ENCODE peak calls at places on chromosome X, in eight cellular contexts. R, M, J, P, I, L, Y and H are unnamed samples.
A peak's percentile ranks its signal among the peaks of the same experiment; 100 is the strongest.

GRCh38 chrX:83845397-83845796 is 15.5 kb upstream of the CYLC1 start:
- DNase-seq in R (no peak), M (no peak), J (no peak), P (no peak), I (no peak), L (peak; percentile 22), Y (no peak), H (no peak)

GRCh38 chrX:117995378-117995777 is 121.2 kb downstream of the KLHL13 start:
- DNase-seq in R (no peak), M (no peak), J (no peak), P (no peak), I (no peak), L (no peak), Y (no peak), H (no peak)

GRCh38 chrX:50893466-50893865 is 17.1 kb upstream of the BMP15 start:
- DNase-seq in R (no peak), M (no peak), J (no peak), P (no peak), I (no peak), L (no peak), Y (no peak), H (no peak)

GRCh38 chrX:11756354-11757318 is 1.4 kb upstream of the MSL3 start:
- DNase-seq in R (no peak), M (no peak), J (no peak), P (no peak), I (no peak), L (no peak), Y (no peak), H (peak; percentile 4)

GRCh38 chrX:100895365-100896075 is 21.4 kb upstream of the NOX1 start:
- DNase-seq in R (no peak), M (no peak), J (peak; percentile 24), P (no peak), I (no peak), L (peak; percentile 44), Y (no peak), H (peak; percentile 19)

GRCh38 chrX:150476183-150476699 is 92.2 kb upstream of the MTM1 start:
- DNase-seq in R (no peak), M (no peak), J (no peak), P (no peak), I (no peak), L (peak; percentile 62), Y (no peak), H (no peak)

GRCh38 chrX:143058096-143058495 is 32.4 kb downstream of the SPANXN4 start:
- DNase-seq in R (no peak), M (no peak), J (no peak), P (no peak), I (no peak), L (no peak), Y (no peak), H (no peak)

GRCh38 chrX:129631850-129632249 is 22.9 kb downstream of the APLN start:
- DNase-seq in R (no peak), M (no peak), J (no peak), P (no peak), I (no peak), L (no peak), Y (no peak), H (peak; percentile 14)

GRCh38 chrX:139889760-139890159 is 43.1 kb downstream of the ATP11C start:
- DNase-seq in R (no peak), M (no peak), J (no peak), P (no peak), I (no peak), L (peak; percentile 31), Y (no peak), H (no peak)

GRCh38 chrX:127726227-127726626 is 326.0 kb downstream of the ACTRT1 start:
- DNase-seq in R (no peak), M (no peak), J (no peak), P (no peak), I (no peak), L (no peak), Y (no peak), H (no peak)

GRCh38 chrX:136497556-136498048 is at the start of gene HTATSF1:
- DNase-seq in R (no peak), M (no peak), J (no peak), P (no peak), I (no peak), L (no peak), Y (no peak), H (no peak)

GRCh38 chrX:115324194-115324593 is 34.7 kb downstream of the LUZP4 start:
- DNase-seq in R (no peak), M (no peak), J (no peak), P (peak; percentile 66), I (peak; percentile 83), L (peak; percentile 26), Y (no peak), H (peak; percentile 2)

GRCh38 chrX:46381630-46382029 is 163.6 kb downstream of the ZNF674 start:
- DNase-seq in R (no peak), M (no peak), J (peak; percentile 49), P (no peak), I (no peak), L (peak; percentile 17), Y (no peak), H (peak; percentile 2)

GRCh38 chrX:132022115-132022862 is 813 bp upstream of the STK26 start:
- DNase-seq in R (no peak), M (no peak), J (peak; percentile 21), P (no peak), I (no peak), L (no peak), Y (no peak), H (no peak)